ENCODE peak calls at places on chromosomes 3 and 15, in seven cellular contexts. N is IMR-90, O is suprapubic skin, T is body of pancreas, V is breast epithelium, D is K562, E is stomach. X is an unnamed sample.

GRCh38 chr15:58212909-58213526 is 74.8 kb downstream of the AQP9 start:
- DNase-seq in E (no peak), O (no peak), V (no peak), N (peak; percentile 55), T (peak; percentile 27), D (peak; percentile 46), X (no peak)

GRCh38 chr3:16665282-16665741 is 60.1 kb upstream of the DAZL start:
- DNase-seq in N (no peak), E (no peak), O (no peak), V (no peak), T (no peak), D (no peak), X (no peak)

GRCh38 chr15:36887214-36888017 is 212.9 kb downstream of the MEIS2 start:
- DNase-seq in D (peak; percentile 43), E (no peak), V (no peak), N (no peak), O (no peak), T (no peak), X (no peak)

GRCh38 chr3:194110483-194110882 is 25.5 kb upstream of the HES1 start:
- DNase-seq in T (no peak), E (no peak), N (no peak), O (no peak), D (no peak), V (no peak), X (no peak)

GRCh38 chr3:134205426-134205825 is 45.2 kb downstream of the RYK start:
- DNase-seq in O (no peak), T (no peak), V (no peak), E (no peak), N (no peak), D (no peak), X (no peak)

GRCh38 chr15:74192751-74193150 is 9.8 kb downstream of the STRA6 start:
- DNase-seq in N (no peak), E (no peak), T (no peak), V (no peak), D (no peak), O (no peak), X (no peak)

GRCh38 chr3:124939661-124940060 is 5.1 kb upstream of the MUC13 start:
- DNase-seq in E (no peak), D (no peak), V (no peak), N (no peak), O (no peak), T (no peak), X (no peak)

GRCh38 chr15:78149805-78150751 is 916 bp downstream of the IDH3A start:
- DNase-seq in T (peak; percentile 45), D (no peak), O (no peak), N (no peak), E (no peak), V (no peak), X (no peak)

GRCh38 chr3:46208167-46208704 is at the start of gene CCR1:
- DNase-seq in V (peak; percentile 38), N (peak; percentile 10), D (peak; percentile 27), E (no peak), O (no peak), T (peak; percentile 56), X (no peak)

GRCh38 chr15:89486726-89487050 is 9.7 kb downstream of the RHCG start:
- DNase-seq in O (no peak), V (no peak), E (no peak), D (peak; percentile 41), T (no peak), N (no peak), X (no peak)

GRCh38 chr15:101138086-101138660 is 113.7 kb downstream of the CHSY1 start:
- DNase-seq in D (no peak), O (no peak), T (no peak), E (no peak), N (no peak), V (no peak), X (no peak)

GRCh38 chr3:126971891-126972351 is 11.0 kb upstream of the PLXNA1 start:
- DNase-seq in V (peak; percentile 78), O (no peak), N (peak; percentile 61), T (peak; percentile 79), D (no peak), E (peak; percentile 38), X (no peak)

GRCh38 chr3:127961963-127962362 is 46.9 kb downstream of the KBTBD12 start:
- DNase-seq in N (peak; percentile 25), E (peak; percentile 37), V (no peak), O (no peak), T (peak; percentile 8), D (peak; percentile 7), X (no peak)

GRCh38 chr15:74242296-74242929 is 6.3 kb downstream of the CCDC33 start:
- DNase-seq in N (peak; percentile 17), E (no peak), T (peak; percentile 64), V (no peak), D (peak; percentile 28), O (no peak), X (no peak)

GRCh38 chr15:45429974-45430792 is 51.8 kb upstream of the GATM start:
- DNase-seq in D (peak; percentile 70), T (peak; percentile 75), N (peak; percentile 46), V (no peak), O (peak; percentile 85), E (peak; percentile 86), X (peak; percentile 33)

GRCh38 chr3:185715091-185715490 is 109.8 kb downstream of the IGF2BP2 start:
- DNase-seq in V (no peak), N (peak; percentile 56), D (no peak), O (no peak), E (no peak), T (no peak), X (no peak)

GRCh38 chr3:42500909-42501308 is 1.5 kb upstream of the VIPR1 start:
- DNase-seq in E (peak; percentile 20), T (peak; percentile 0), V (peak; percentile 2), N (no peak), O (no peak), D (no peak), X (no peak)

GRCh38 chr15:78626611-78627010 is 5.8 kb upstream of the CHRNA3 start:
- DNase-seq in E (peak; percentile 4), N (no peak), D (no peak), T (no peak), V (no peak), O (peak; percentile 26), X (no peak)

GRCh38 chr3:28544831-28545230 is 196.2 kb upstream of the AZI2 start:
- DNase-seq in E (no peak), V (no peak), T (no peak), O (no peak), D (no peak), N (no peak), X (no peak)

GRCh38 chr15:67079361-67079760 is 14.0 kb downstream of the SMAD3 start:
- DNase-seq in E (no peak), T (no peak), N (peak; percentile 62), D (no peak), O (no peak), V (no peak), X (no peak)

GRCh38 chr15:67074886-67075229 is 9.5 kb downstream of the SMAD3 start:
- DNase-seq in D (no peak), O (no peak), V (no peak), N (peak; percentile 24), T (no peak), E (no peak), X (no peak)

GRCh38 chr15:67080118-67080899 is 14.9 kb downstream of the SMAD3 start:
- DNase-seq in O (no peak), V (peak; percentile 79), D (no peak), T (peak; percentile 72), E (peak; percentile 63), N (peak; percentile 66), X (peak; percentile 73)

GRCh38 chr15:67076147-67076843 is 10.9 kb downstream of the SMAD3 start:
- DNase-seq in O (no peak), D (peak; percentile 77), V (no peak), T (no peak), N (peak; percentile 93), E (peak; percentile 58), X (no peak)

GRCh38 chr15:67077641-67078215 is 12.3 kb downstream of the SMAD3 start:
- DNase-seq in T (no peak), O (no peak), V (no peak), N (no peak), E (no peak), D (no peak), X (no peak)
- H3K36me3 ChIP-seq in T (no peaks in the 10 kb centered on the region), O (no peaks in the 10 kb centered on the region), V (no peaks in the 10 kb centered on the region), N (peaks cover 53% of the 10 kb centered on the region), E (no peaks in the 10 kb centered on the region), D (peaks cover 26% of the 10 kb centered on the region), X (no peaks in the 10 kb centered on the region)

GRCh38 chr3:197465197-197465995 is 90.4 kb downstream of the BDH1 start:
- DNase-seq in E (no peak), V (no peak), T (no peak), D (no peak), N (no peak), O (no peak), X (no peak)
- H3K27ac ChIP-seq in E (no peak overlapping the region), V (no peak overlapping the region), T (no peak overlapping the region), D (no peak overlapping the region), N (no peak overlapping the region), O (no peak overlapping the region), X (no peak overlapping the region)

GRCh38 chr15:40893733-40894688 is at the start of gene VPS18:
- DNase-seq in D (peak; percentile 94), V (peak; percentile 98), N (peak; percentile 97), E (peak; percentile 100), O (peak; percentile 99), T (peak; percentile 98), X (peak; percentile 100)
- TF ChIP-seq POLR2A in D (peak; percentile 64), V (peak; percentile 57), N (peak; percentile 71), E (no peak), O (no peak), T (peak; percentile 70), X (peak; percentile 47)

GRCh38 chr15:92949604-92950249 is 49.6 kb downstream of the CHD2 start:
- DNase-seq in V (no peak), O (no peak), E (no peak), N (no peak), T (no peak), D (no peak), X (no peak)
- H3K36me3 ChIP-seq in V (peaks cover 52% of the 10 kb centered on the region), O (peaks cover 100% of the 10 kb centered on the region), E (peaks cover 99% of the 10 kb centered on the region), N (peaks cover 82% of the 10 kb centered on the region), T (peaks cover 36% of the 10 kb centered on the region), D (peaks cover 94% of the 10 kb centered on the region), X (no peaks in the 10 kb centered on the region)

DNA sequence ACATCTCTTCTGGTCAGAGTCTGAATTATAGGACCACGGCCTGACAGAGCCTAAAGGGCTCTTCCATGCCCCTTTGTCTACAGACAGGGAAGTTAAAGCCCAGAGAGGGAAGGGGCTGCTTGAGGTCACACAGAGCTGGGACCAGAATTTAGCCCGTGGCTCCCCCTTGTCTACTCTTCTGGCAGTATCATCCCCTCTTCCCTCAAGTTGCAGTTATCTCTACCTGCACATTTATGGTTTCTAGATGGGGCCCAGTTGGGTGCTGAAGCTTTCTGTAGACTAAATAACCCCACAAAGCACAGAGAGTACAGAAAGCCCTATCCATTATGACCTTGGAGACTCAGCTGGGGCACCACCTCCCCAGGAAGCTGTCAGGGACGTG is 16.6 kb downstream of the ACOX2 start:
- DNase-seq in D (peak; percentile 27), E (no peak), T (no peak), N (no peak), O (no peak), V (no peak), X (no peak)
- H3K27ac ChIP-seq in D (peak overlapping the region; percentile 23), E (no peak overlapping the region), T (no peak overlapping the region), N (no peak overlapping the region), O (no peak overlapping the region), V (peak overlapping the region; percentile 89), X (no peak overlapping the region)

DNA sequence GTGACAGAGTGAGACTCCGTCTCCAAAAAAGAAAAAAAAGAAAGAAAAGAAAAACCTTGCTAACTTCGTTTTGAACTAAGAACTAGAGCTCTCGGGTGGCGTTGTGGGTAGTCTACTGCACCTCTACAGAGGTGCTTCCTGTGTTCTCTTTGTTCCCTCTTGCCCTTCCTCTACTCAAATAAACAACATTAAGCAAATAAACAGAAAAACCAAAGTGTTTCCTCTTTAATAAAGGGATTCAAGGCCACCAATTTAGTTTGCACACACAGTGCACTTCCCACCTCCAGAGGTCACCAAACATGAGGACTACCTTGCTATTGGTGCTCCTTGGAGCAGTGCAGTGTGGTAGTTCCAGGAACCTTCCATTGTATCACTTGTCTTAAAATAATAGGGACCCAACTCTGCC is 354.2 kb upstream of the TBL1XR1 start:
- DNase-seq in V (no peak), T (peak; percentile 20), E (no peak), N (no peak), O (no peak), D (no peak), X (no peak)
- TF ChIP-seq POLR2A in V (no peak), T (no peak), E (no peak), N (no peak), O (no peak), D (no peak), X (no peak)